ENCODE peak calls at places on chromosomes 6 and 20, in nine cellular contexts. A, Q, Y, V, C, T, K, S and N are unnamed samples.

GRCh38 chr20:10925767-10926166 is 252.0 kb upstream of the JAG1 start:
- DNase-seq in A (no peak), Q (no peak), Y (no peak), V (no peak), C (no peak), T (no peak), K (no peak), S (no peak), N (no peak)

GRCh38 chr6:96522469-96523009 is 933 bp downstream of the UFL1 start:
- DNase-seq in A (peak; percentile 20), Q (peak; percentile 29), Y (no peak), V (no peak), C (no peak), T (no peak), K (no peak), S (no peak), N (no peak)

GRCh38 chr6:157381631-157382621 is 936 bp downstream of the ZDHHC14 start:
- DNase-seq in A (peak; percentile 27), Q (peak; percentile 37), Y (peak; percentile 78), V (peak; percentile 61), C (peak; percentile 25), T (peak; percentile 55), K (peak; percentile 58), S (peak; percentile 48), N (peak; percentile 73)

GRCh38 chr20:63129991-63130653 is 85.8 kb downstream of the YTHDF1 start:
- DNase-seq in A (no peak), Q (peak; percentile 7), Y (peak; percentile 9), V (peak; percentile 52), C (no peak), T (peak; percentile 30), K (no peak), S (no peak), N (peak; percentile 31)

GRCh38 chr6:125586074-125586473 is 163.4 kb upstream of the HEY2 start:
- DNase-seq in A (no peak), Q (peak; percentile 14), Y (no peak), V (no peak), C (no peak), T (no peak), K (no peak), S (no peak), N (no peak)

GRCh38 chr20:63682384-63683139 is 13.9 kb upstream of the TNFRSF6B start:
- DNase-seq in A (peak; percentile 43), Q (peak; percentile 67), Y (peak; percentile 84), V (no peak), C (no peak), T (no peak), K (no peak), S (no peak), N (no peak)

GRCh38 chr6:51959744-51960383 is 127.5 kb downstream of the PKHD1 start:
- DNase-seq in A (peak; percentile 83), Q (peak; percentile 83), Y (peak; percentile 61), V (peak; percentile 84), C (peak; percentile 15), T (peak; percentile 83), K (peak; percentile 84), S (peak; percentile 8), N (peak; percentile 92)

GRCh38 chr20:48284837-48285236 is 499.6 kb upstream of the SULF2 start:
- DNase-seq in A (no peak), Q (peak; percentile 90), Y (no peak), V (no peak), C (no peak), T (no peak), K (no peak), S (no peak), N (no peak)

GRCh38 chr20:58481541-58482021 is 33.6 kb downstream of the APCDD1L start:
- DNase-seq in A (peak; percentile 69), Q (peak; percentile 77), Y (peak; percentile 63), V (peak; percentile 88), C (no peak), T (peak; percentile 65), K (peak; percentile 86), S (peak; percentile 67), N (peak; percentile 92)

GRCh38 chr6:104505838-104506237 is 353.9 kb downstream of the HACE1 start:
- DNase-seq in A (no peak), Q (no peak), Y (no peak), V (no peak), C (no peak), T (no peak), K (no peak), S (no peak), N (no peak)

GRCh38 chr20:32528291-32528891 is 56.7 kb downstream of the NOL4L start:
- DNase-seq in A (no peak), Q (no peak), Y (peak; percentile 74), V (peak; percentile 54), C (peak; percentile 97), T (no peak), K (no peak), S (no peak), N (peak; percentile 67)

GRCh38 chr6:109653264-109653663 is 37.7 kb downstream of the AK9 start:
- DNase-seq in A (no peak), Q (no peak), Y (no peak), V (no peak), C (no peak), T (no peak), K (no peak), S (no peak), N (no peak)

GRCh38 chr6:125745281-125746018 is 4.0 kb upstream of the HEY2 start:
- DNase-seq in A (peak; percentile 13), Q (peak; percentile 61), Y (no peak), V (peak; percentile 33), C (no peak), T (no peak), K (no peak), S (no peak), N (peak; percentile 89)

GRCh38 chr6:95574811-95575210 is 2.5 kb upstream of the MANEA start:
- DNase-seq in A (no peak), Q (no peak), Y (no peak), V (no peak), C (no peak), T (no peak), K (no peak), S (no peak), N (no peak)

GRCh38 chr6:87827291-87827690 is 125.3 kb upstream of the AKIRIN2 start:
- DNase-seq in A (no peak), Q (no peak), Y (no peak), V (no peak), C (no peak), T (no peak), K (no peak), S (no peak), N (no peak)

GRCh38 chr6:138196142-138196738 is 22.1 kb downstream of the PBOV1 start:
- DNase-seq in A (no peak), Q (no peak), Y (no peak), V (no peak), C (no peak), T (no peak), K (no peak), S (no peak), N (no peak)